ENCODE peak calls at places on chromosomes 4 and X, in five cellular contexts. U, I, M, V and D are unnamed samples. For H3K9me3, the result is how much of the 10 kb centered on the place peaks cover.

GRCh38 chr4:146975535-146975934 is 29.9 kb upstream of the TTC29 start:
- DNase-seq in U (no peak), I (no peak), M (no peak), V (no peak), D (no peak)

GRCh38 chr4:8727546-8728510 is 135.3 kb downstream of the CPZ start:
- DNase-seq in U (no peak), I (no peak), M (no peak), V (no peak), D (no peak)

GRCh38 chr4:26729547-26729946 is 131.1 kb upstream of the STIM2 start:
- DNase-seq in U (no peak), I (no peak), M (no peak), V (no peak), D (no peak)

GRCh38 chr4:127140306-127140705 is 492.5 kb upstream of the INTU start:
- DNase-seq in U (no peak), I (peak), M (no peak), V (no peak), D (no peak)

GRCh38 chrX:15915959-15916703 is 61.5 kb upstream of the AP1S2 start:
- DNase-seq in U (no peak), I (no peak), M (no peak), V (no peak), D (no peak)

GRCh38 chr4:138035781-138036258 is 206.3 kb downstream of the SLC7A11 start:
- DNase-seq in U (peak), I (peak), M (no peak), V (no peak), D (no peak)

GRCh38 chrX:5916945-5917344 is 311.7 kb downstream of the NLGN4X start:
- DNase-seq in U (peak), I (no peak), M (no peak), V (no peak), D (no peak)

GRCh38 chr4:186650401-186651180 is 73.1 kb downstream of the FAT1 start:
- DNase-seq in U (no peak), I (no peak), M (no peak), V (no peak), D (no peak)

GRCh38 chr4:10019521-10020051 is 1.7 kb downstream of the SLC2A9 start:
- DNase-seq in U (no peak), I (no peak), M (no peak), V (no peak), D (no peak)

GRCh38 chrX:121103381-121103780 is 56.0 kb downstream of the GLUD2 start:
- DNase-seq in U (no peak), I (peak), M (no peak), V (no peak), D (no peak)

GRCh38 chrX:121106484-121107235 is 59.2 kb downstream of the GLUD2 start:
- DNase-seq in U (no peak), I (no peak), M (no peak), V (no peak), D (no peak)

DNA sequence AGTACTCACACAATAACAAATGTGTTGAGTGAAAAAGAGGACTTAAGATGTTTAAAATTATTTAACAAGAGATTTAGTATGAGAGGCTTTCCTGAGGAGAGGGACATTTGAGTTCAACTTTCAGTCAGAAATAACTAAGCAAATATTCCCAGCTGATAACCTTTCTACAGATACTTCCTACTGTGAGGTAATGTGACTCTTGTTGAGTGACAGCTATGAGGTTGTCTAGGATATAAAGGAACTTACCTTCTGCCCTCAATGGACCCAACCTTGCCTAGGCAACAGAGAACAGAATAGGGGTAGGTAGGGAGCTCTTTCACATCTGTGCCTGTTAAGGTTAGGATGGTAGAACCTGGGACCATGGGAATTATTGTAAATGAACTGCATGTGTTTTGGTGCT is 54.7 kb downstream of the GLUD2 start:
- DNase-seq in U (no peak), I (no peak), M (no peak), V (no peak), D (no peak)
- H3K9me3 ChIP-seq in U (under half), I (under half), M (under half), V (under half), D (under half)

DNA sequence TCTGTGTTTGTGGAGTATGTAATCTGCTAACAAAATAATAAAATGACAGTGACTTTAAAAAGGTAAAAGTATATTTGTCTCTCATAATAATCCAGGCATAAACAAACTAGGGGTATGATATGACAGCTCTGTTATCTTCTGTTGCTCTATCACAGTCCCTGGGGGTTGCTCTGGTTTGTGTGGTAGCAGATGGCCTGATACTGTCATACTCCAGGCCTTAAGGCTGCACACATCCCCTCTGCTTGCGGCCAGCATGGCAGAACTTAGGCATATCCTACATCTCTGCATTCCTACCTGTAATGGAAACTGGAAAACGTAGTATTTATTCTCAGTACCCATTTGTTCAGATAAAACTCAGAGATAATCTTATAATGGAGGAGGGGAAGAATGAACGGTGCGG is 117.9 kb upstream of the HAND2 start:
- DNase-seq in U (no peak), I (no peak), M (no peak), V (no peak), D (no peak)
- H3K9me3 ChIP-seq in U (under half), I (under half), M (under half), V (under half), D (under half)

GRCh38 chr4:1250527-1250812 is 1.5 kb upstream of the CTBP1 start:
- DNase-seq in U (no peak), I (no peak), M (no peak), V (no peak), D (no peak)
- H3K9me3 ChIP-seq in U (under half), I (under half), M (under half), V (under half), D (under half)

DNA sequence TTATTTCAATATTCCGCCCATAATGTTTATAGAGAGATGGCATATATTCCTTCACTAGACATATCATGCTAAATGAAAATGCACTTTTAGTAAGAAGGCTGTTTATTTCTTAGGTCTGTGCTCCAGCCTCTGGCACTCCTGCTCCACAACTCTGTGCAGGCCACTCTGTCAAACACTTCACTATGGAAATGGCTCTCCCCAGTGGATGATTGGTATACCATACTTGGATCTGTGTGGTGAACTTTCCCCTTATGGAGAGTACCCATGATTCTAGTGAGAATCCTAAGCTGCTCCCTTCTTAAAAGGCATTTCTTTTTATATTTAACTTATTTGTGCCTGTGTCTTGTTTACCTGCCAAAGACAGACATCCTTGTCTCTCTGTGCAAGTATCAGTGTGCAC is 480.1 kb upstream of the GALNT7 start:
- DNase-seq in U (no peak), I (no peak), M (no peak), V (no peak), D (no peak)
- H3K9me3 ChIP-seq in U (under half), I (under half), M (under half), V (under half), D (under half)

GRCh38 chr4:4364061-4364460 is 22.8 kb upstream of the NSG1 start:
- DNase-seq in U (no peak), I (no peak), M (no peak), V (no peak), D (no peak)
- H3K9me3 ChIP-seq in U (under half), I (under half), M (under half), V (under half), D (under half)

DNA sequence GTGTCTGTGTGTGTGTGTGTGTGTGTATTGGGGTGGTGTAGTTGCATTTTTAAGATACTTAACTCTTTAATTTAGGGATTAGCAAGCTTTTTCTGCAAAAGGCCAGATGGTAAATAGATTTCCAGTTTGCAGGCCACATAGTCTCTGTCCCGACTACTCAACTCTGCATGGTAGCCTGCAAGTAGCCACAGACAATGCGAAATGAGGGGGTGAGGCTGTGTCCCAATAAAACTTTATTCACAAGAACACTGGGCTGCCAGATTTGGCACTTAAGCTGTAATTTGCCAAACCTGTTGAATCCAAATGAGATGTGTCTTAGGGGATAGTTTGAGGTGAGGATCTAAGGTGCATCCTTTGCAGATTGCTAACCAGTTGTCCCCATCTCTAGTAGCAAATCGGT is 6.8 kb downstream of the ATP2B3 start:
- DNase-seq in U (no peak), I (no peak), M (no peak), V (no peak), D (no peak)
- H3K9me3 ChIP-seq in U (under half), I (under half), M (under half), V (under half), D (under half)